ENCODE peak calls at places on chromosomes 12 and 14, in four cellular contexts. F is hepatocyte, N is tibial nerve, B is pancreas. Z is an unnamed sample.

GRCh38 chr12:67474934-67475620 is 173.5 kb upstream of the DYRK2 start:
- DNase-seq in F (no peak), B (no peak), N (no peak), Z (no peak)

GRCh38 chr14:69877492-69877891 is 1.7 kb upstream of the SMOC1 start:
- DNase-seq in N (no peak), F (peak), B (no peak), Z (no peak)

GRCh38 chr12:46214668-46215429 is 54.0 kb downstream of the SLC38A1 start:
- DNase-seq in N (no peak), F (no peak), B (no peak), Z (peak)

GRCh38 chr12:53071591-53072551 is 7.3 kb downstream of the SPRYD3 start:
- DNase-seq in N (peak), F (peak), B (peak), Z (peak)

GRCh38 chr14:63909984-63910383 is 57.2 kb downstream of the SYNE2 start:
- DNase-seq in F (no peak), B (no peak), N (no peak), Z (no peak)

GRCh38 chr14:104216457-104216856 is 78.1 kb downstream of the KIF26A start:
- DNase-seq in F (no peak), B (no peak), N (no peak), Z (no peak)

GRCh38 chr14:77022219-77022852 is 6.2 kb downstream of the IRF2BPL start:
- DNase-seq in B (no peak), N (no peak), F (peak), Z (no peak)

GRCh38 chr12:15050664-15051063 is 77.8 kb downstream of the PDE6H start:
- DNase-seq in N (no peak), F (peak), B (no peak), Z (no peak)

GRCh38 chr14:58747181-58747580 is 109.4 kb downstream of the DACT1 start:
- DNase-seq in B (peak), F (peak), N (peak), Z (peak)

GRCh38 chr12:115922952-115923564 is 354.4 kb downstream of the MED13L start:
- DNase-seq in F (no peak), N (no peak), B (no peak), Z (peak)

DNA sequence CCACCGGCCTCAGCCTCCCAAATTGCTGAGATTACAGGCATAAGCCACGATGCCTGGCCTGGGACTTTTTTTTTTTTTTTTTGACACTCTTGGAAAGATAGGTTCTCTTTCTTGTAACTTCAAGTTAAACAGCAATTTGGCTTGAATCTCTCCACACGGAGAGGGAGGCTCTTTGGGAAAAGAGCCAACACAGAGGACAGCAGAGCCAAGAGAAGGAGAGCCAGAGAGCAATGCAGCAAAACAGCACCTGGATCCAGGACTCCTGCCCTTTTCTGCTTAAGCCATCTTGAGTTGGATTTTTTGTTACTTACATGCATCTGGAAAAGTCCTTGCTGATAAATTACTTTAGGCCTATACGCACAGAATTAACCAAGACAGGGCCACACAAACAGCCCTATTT is 176.8 kb downstream of the APAF1 start:
- DNase-seq in F (no peak), B (no peak), N (no peak), Z (no peak)
- H3K27ac ChIP-seq in F (no peak), B (no peak), N (no peak), Z (no peak)

GRCh38 chr12:65673732-65674131 is 150.6 kb upstream of the HMGA2 start:
- DNase-seq in B (no peak), F (no peak), N (no peak), Z (no peak)

GRCh38 chr12:65675141-65675621 is 149.1 kb upstream of the HMGA2 start:
- DNase-seq in F (no peak), B (no peak), N (no peak), Z (no peak)

GRCh38 chr12:65670775-65671174 is 153.5 kb upstream of the HMGA2 start:
- DNase-seq in F (no peak), B (no peak), N (no peak), Z (no peak)

GRCh38 chr12:65672441-65672840 is 151.8 kb upstream of the HMGA2 start:
- DNase-seq in B (no peak), N (no peak), F (no peak), Z (no peak)

GRCh38 chr12:65673291-65673690 is 151.0 kb upstream of the HMGA2 start:
- DNase-seq in B (no peak), F (no peak), N (no peak), Z (no peak)
- H3K27ac ChIP-seq in B (no peak), F (no peak), N (no peak), Z (no peak)

DNA sequence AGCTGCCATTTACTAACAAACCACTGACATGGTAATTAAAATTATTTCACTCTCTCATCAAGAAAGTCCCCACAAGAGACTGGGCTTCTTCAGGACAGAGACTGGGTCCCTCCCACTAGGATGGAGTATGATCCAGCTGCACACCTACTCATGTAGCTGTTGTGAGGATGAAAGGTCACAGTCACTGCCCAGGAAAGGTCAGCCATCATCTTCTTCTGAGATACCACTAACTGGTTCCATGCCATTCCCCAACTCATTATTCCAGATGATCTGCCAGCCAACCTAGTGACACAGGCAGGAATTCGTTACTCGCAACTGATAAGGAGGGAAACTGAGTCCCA is 111.2 kb downstream of the TTC7B start:
- DNase-seq in F (no peak), N (no peak), B (no peak), Z (no peak)
- H3K27ac ChIP-seq in F (no peak), N (no peak), B (no peak), Z (no peak)

DNA sequence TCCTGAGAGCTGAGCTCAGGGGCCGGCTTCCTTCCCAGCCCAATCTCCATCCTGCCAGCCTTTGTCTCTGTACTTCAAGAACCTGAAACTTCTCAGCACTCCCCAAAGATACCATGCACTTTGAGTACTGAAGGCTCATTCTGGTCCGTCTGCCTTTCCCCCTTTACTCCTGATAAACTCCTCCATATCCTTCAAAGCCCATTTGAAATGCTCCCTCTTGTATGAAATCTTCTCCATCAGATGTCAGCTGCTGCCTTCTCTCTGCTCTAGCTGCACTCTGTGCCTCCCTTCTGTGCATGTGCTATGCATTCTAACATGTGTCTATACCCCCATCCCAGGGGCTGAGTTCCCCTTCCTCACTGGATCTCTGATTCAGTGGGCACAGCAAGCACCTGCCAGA is 52.1 kb downstream of the PITPNM2 start:
- DNase-seq in N (no peak), B (no peak), F (no peak), Z (no peak)
- H3K27ac ChIP-seq in N (no peak), B (no peak), F (no peak), Z (no peak)

DNA sequence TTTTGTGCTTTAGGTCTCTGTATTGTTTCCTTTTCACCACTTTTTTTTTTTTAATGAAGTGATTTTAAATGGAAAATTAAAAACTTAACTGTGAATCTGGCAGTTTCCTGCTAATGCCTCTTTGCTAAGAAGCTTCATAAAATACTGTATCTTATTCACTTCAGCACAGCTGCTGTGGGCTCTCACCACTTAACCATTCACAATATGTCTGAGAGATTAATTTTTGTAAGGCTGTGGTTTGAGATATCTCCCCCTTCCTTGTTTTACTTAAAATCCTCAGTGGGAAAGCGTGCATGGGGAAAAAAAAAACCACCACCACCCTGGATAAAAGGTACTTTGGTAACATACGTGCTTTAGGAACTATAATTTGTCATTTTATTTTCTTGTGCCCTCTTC is 115.9 kb downstream of the ETV6 start:
- DNase-seq in F (no peak), B (no peak), N (no peak), Z (no peak)
- H3K27ac ChIP-seq in F (peak), B (no peak), N (peak), Z (peak)

Z was measured in ascending aorta.